ENCODE peak calls at places on chromosome 2, in four cellular contexts. B is uterus, I is fibroblast of lung, G is GM23248. J is an unnamed sample.

GRCh38 chr2:239826786-239827510 is 198.2 kb downstream of the NDUFA10 start:
- DNase-seq in B (peak; percentile 16), I (no peak), G (no peak), J (no peak)

GRCh38 chr2:153873062-153874048 is 1.6 kb downstream of the GALNT13 start:
- DNase-seq in G (no peak), B (no peak), I (peak; percentile 0), J (no peak)

GRCh38 chr2:239361311-239361642 is 39.5 kb downstream of the HDAC4 start:
- DNase-seq in G (peak; percentile 51), I (no peak), B (no peak), J (peak; percentile 20)

GRCh38 chr2:192195548-192196418 is 1.1 kb upstream of the TMEFF2 start:
- DNase-seq in G (peak; percentile 65), B (peak; percentile 11), I (peak; percentile 25), J (peak; percentile 47)

GRCh38 chr2:54899576-54900200 is 150.6 kb downstream of the RTN4 start:
- DNase-seq in B (peak; percentile 18), G (peak; percentile 85), I (peak; percentile 51), J (no peak)

GRCh38 chr2:6290626-6291025 is 575.1 kb downstream of the CMPK2 start:
- DNase-seq in B (no peak), G (no peak), I (no peak), J (no peak)

GRCh38 chr2:25312958-25313710 is 28.6 kb downstream of the DNMT3A start:
- DNase-seq in B (no peak), G (no peak), I (no peak), J (no peak)

GRCh38 chr2:127104166-127104660 is 2.7 kb downstream of the BIN1 start:
- DNase-seq in G (no peak), B (no peak), I (no peak), J (no peak)

GRCh38 chr2:170177950-170178781 is at the start of gene MYO3B:
- DNase-seq in I (peak; percentile 80), G (peak; percentile 81), B (no peak), J (no peak)

GRCh38 chr2:147430408-147430807 is 414.4 kb upstream of the ACVR2A start:
- DNase-seq in B (no peak), I (no peak), G (no peak), J (peak; percentile 5)

GRCh38 chr2:147082850-147083522 is 761.8 kb upstream of the ACVR2A start:
- DNase-seq in B (peak; percentile 45), G (peak; percentile 72), I (peak; percentile 59), J (peak; percentile 72)

GRCh38 chr2:68167186-68167585 is 9.5 kb downstream of the PNO1 start:
- DNase-seq in I (no peak), G (peak; percentile 18), B (no peak), J (no peak)

GRCh38 chr2:240143801-240144648 is 3.6 kb upstream of the OTOS start:
- DNase-seq in I (peak; percentile 24), B (peak; percentile 54), G (peak; percentile 66), J (peak; percentile 71)

GRCh38 chr2:207121784-207122183 is 44.0 kb downstream of the KLF7 start:
- DNase-seq in G (peak; percentile 75), I (peak; percentile 90), B (no peak), J (peak; percentile 56)

GRCh38 chr2:206696910-206697309 is 21.3 kb downstream of the DYTN start:
- DNase-seq in I (no peak), G (peak; percentile 25), B (no peak), J (no peak)

GRCh38 chr2:180291552-180292421 is 284.7 kb upstream of the CWC22 start:
- DNase-seq in I (peak; percentile 76), G (peak; percentile 67), B (no peak), J (no peak)

GRCh38 chr2:52968043-52968442 is 799.6 kb upstream of the CHAC2 start:
- DNase-seq in B (no peak), I (peak; percentile 3), G (no peak), J (no peak)

GRCh38 chr2:12548906-12549305 is 167.8 kb upstream of the TRIB2 start:
- DNase-seq in B (no peak), G (peak; percentile 2), I (peak; percentile 14), J (no peak)

GRCh38 chr2:240452471-240453256 is 17.2 kb downstream of the GPC1 start:
- DNase-seq in I (peak; percentile 55), G (peak; percentile 61), B (peak; percentile 61), J (peak; percentile 84)

GRCh38 chr2:122531803-122532344 is 776.4 kb downstream of the TSN start:
- DNase-seq in I (no peak), G (no peak), B (no peak), J (no peak)

GRCh38 chr2:148939271-148939670 is 64.2 kb downstream of the KIF5C start:
- DNase-seq in B (no peak), I (no peak), G (no peak), J (no peak)

GRCh38 chr2:240789051-240789453 is 31.0 kb downstream of the KIF1A start:
- DNase-seq in I (no peak), G (no peak), B (no peak), J (no peak)

GRCh38 chr2:7083580-7084509 is 166.6 kb downstream of the RNF144A start:
- DNase-seq in I (peak; percentile 18), G (peak; percentile 54), B (no peak), J (no peak)

GRCh38 chr2:104944495-104944894 is 90.6 kb downstream of the POU3F3 start:
- DNase-seq in B (no peak), I (peak; percentile 30), G (peak; percentile 21), J (no peak)

GRCh38 chr2:158178646-158179045 is 77.0 kb downstream of the UPP2 start:
- DNase-seq in G (no peak), I (no peak), B (no peak), J (no peak)

GRCh38 chr2:197740200-197740599 is 35.0 kb downstream of the MARS2 start:
- DNase-seq in I (no peak), B (no peak), G (no peak), J (no peak)

GRCh38 chr2:240620149-240620731 is 5.0 kb upstream of the GPR35 start:
- DNase-seq in B (no peak), I (no peak), G (no peak), J (no peak)

GRCh38 chr2:119364798-119365197 is 1.8 kb downstream of the C2orf76 start:
- DNase-seq in B (no peak), G (no peak), I (no peak), J (no peak)
- H3K4me3 ChIP-seq in B (no peak overlapping the region), G (no peak overlapping the region), I (no peak overlapping the region), J (no peak overlapping the region)

DNA sequence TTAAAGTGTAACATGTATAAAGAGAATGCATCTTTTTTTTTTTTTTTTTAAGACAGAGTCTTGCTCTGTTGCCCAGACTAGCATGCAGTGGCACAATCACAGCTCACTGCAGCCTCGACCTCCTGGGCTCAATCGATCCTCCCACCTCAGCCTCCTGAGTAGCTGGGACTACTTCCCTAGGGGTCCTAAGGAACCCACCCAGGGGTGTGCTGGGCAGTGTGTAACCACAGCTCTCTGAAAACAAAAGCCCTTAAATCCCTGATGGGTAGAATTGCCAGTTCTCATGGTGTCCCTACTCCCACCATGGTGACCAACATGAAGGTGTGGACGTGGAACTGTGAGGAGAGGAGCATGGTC is 105.6 kb upstream of the ST3GAL5 start:
- DNase-seq in I (no peak), B (no peak), G (no peak), J (peak; percentile 13)
- H3K27ac ChIP-seq in I (no peak overlapping the region), B (peak overlapping the region; percentile 28), G (no peak overlapping the region), J (peak overlapping the region; percentile 67)

GRCh38 chr2:212346865-212347264 is 191.7 kb downstream of the ERBB4 start:
- DNase-seq in G (no peak), I (peak; percentile 32), B (no peak), J (no peak)
- H3K27me3 ChIP-seq in G (no peaks in the 10 kb centered on the region), I (no peaks in the 10 kb centered on the region), B (no peaks in the 10 kb centered on the region), J (no peaks in the 10 kb centered on the region)

GRCh38 chr2:44777542-44777941 is 164.0 kb upstream of the SIX3 start:
- DNase-seq in G (peak; percentile 10), I (no peak), B (no peak), J (no peak)
- H3K4me3 ChIP-seq in G (no peak overlapping the region), I (no peak overlapping the region), B (no peak overlapping the region), J (no peak overlapping the region)

GRCh38 chr2:235170536-235171510 is 219.0 kb downstream of the SH3BP4 start:
- DNase-seq in G (peak; percentile 95), B (no peak), I (peak; percentile 54), J (no peak)
- H3K27ac ChIP-seq in G (peak overlapping the region; percentile 95), B (no peak overlapping the region), I (peak overlapping the region; percentile 49), J (no peak overlapping the region)

GRCh38 chr2:21059885-21060610 is 16.2 kb upstream of the APOB start:
- DNase-seq in B (no peak), G (no peak), I (no peak), J (no peak)
- H3K27me3 ChIP-seq in B (no peaks in the 10 kb centered on the region), G (no peaks in the 10 kb centered on the region), I (no peaks in the 10 kb centered on the region), J (no peaks in the 10 kb centered on the region)

J was measured in adrenal gland.